ENCODE peak calls at places on chromosomes 2 and 18, in seven cellular contexts. C, L, I, M, S, X and U are unnamed samples.

GRCh38 chr2:52082646-52083045 is 1050.7 kb upstream of the NRXN1 start:
- DNase-seq in C (no peak), L (no peak), I (no peak), M (no peak), S (no peak), X (no peak), U (no peak)

GRCh38 chr2:85222792-85223191 is 89.6 kb downstream of the TCF7L1 start:
- DNase-seq in C (no peak), L (no peak), I (no peak), M (no peak), S (no peak), X (no peak), U (no peak)

GRCh38 chr2:218807626-218808025 is 24.0 kb downstream of the PRKAG3 start:
- DNase-seq in C (no peak), L (no peak), I (no peak), M (no peak), S (no peak), X (no peak), U (no peak)

GRCh38 chr2:46198164-46198883 is 98.9 kb upstream of the EPAS1 start:
- DNase-seq in C (no peak), L (no peak), I (no peak), M (no peak), S (peak), X (no peak), U (no peak)

GRCh38 chr18:59921384-59921891 is 21.6 kb downstream of the PMAIP1 start:
- DNase-seq in C (no peak), L (peak), I (peak), M (no peak), S (peak), X (no peak), U (no peak)

GRCh38 chr2:219028996-219029828 is 12.1 kb downstream of the CFAP65 start:
- DNase-seq in C (no peak), L (no peak), I (no peak), M (no peak), S (no peak), X (no peak), U (no peak)

GRCh38 chr18:77201508-77201907 is 48.1 kb upstream of the GALR1 start:
- DNase-seq in C (no peak), L (no peak), I (no peak), M (no peak), S (no peak), X (no peak), U (no peak)

GRCh38 chr2:217510790-217511291 is 492.0 kb downstream of the TNS1 start:
- DNase-seq in C (peak), L (peak), I (peak), M (peak), S (peak), X (peak), U (peak)

GRCh38 chr2:105396254-105397024 is 2.4 kb downstream of the FHL2 start:
- DNase-seq in C (no peak), L (peak), I (no peak), M (no peak), S (peak), X (no peak), U (peak)

GRCh38 chr2:153222231-153223165 is 256.1 kb downstream of the RPRM start:
- DNase-seq in C (no peak), L (no peak), I (peak), M (no peak), S (no peak), X (no peak), U (no peak)

GRCh38 chr2:105239924-105240323 is 1.6 kb upstream of the GPR45 start:
- DNase-seq in C (no peak), L (no peak), I (no peak), M (no peak), S (peak), X (no peak), U (peak)

GRCh38 chr2:62596061-62596658 is 90.2 kb upstream of the TMEM17 start:
- DNase-seq in C (no peak), L (no peak), I (peak), M (no peak), S (peak), X (no peak), U (peak)

GRCh38 chr18:78492813-78493371 is 486.7 kb upstream of the SALL3 start:
- DNase-seq in C (no peak), L (no peak), I (no peak), M (no peak), S (no peak), X (no peak), U (no peak)

GRCh38 chr2:102661846-102662245 is 42.5 kb downstream of the SLC9A2 start:
- DNase-seq in C (no peak), L (no peak), I (no peak), M (no peak), S (no peak), X (no peak), U (no peak)

GRCh38 chr2:39289609-39290008 is 45.8 kb upstream of the CDKL4 start:
- DNase-seq in C (no peak), L (no peak), I (no peak), M (no peak), S (peak), X (no peak), U (peak)

GRCh38 chr2:127951031-127951430 is 65.3 kb upstream of the AMMECR1L start:
- DNase-seq in C (no peak), L (no peak), I (no peak), M (no peak), S (no peak), X (no peak), U (no peak)